ENCODE peak calls at places on chromosomes 16 and 17, in four cellular contexts. One of them, this sample, is unnamed.
A peak's percentile ranks its signal among the peaks of the same experiment; 100 is the strongest.

GRCh38 chr17:65433592-65433991 is 127.9 kb downstream of the AXIN2 start:
- DNase-seq in breast epithelium: peak; percentile 45
- DNase-seq in epithelial cell of esophagus: no peak
- DNase-seq in psoas muscle: no peak
- DNase-seq in this sample: no peak

GRCh38 chr16:49019826-49020401 is 261.7 kb downstream of the CBLN1 start:
- DNase-seq in breast epithelium: no peak
- DNase-seq in epithelial cell of esophagus: no peak
- DNase-seq in psoas muscle: no peak
- DNase-seq in this sample: no peak

GRCh38 chr17:16506188-16506587 is 14.2 kb upstream of the LRRC75A start:
- DNase-seq in breast epithelium: no peak
- DNase-seq in epithelial cell of esophagus: no peak
- DNase-seq in psoas muscle: no peak
- DNase-seq in this sample: no peak

GRCh38 chr17:142102-142661 is 4.8 kb downstream of the SCGB1C2 start:
- DNase-seq in breast epithelium: peak; percentile 16
- DNase-seq in epithelial cell of esophagus: no peak
- DNase-seq in psoas muscle: peak; percentile 35
- DNase-seq in this sample: peak; percentile 3

GRCh38 chr17:50149099-50149424 is 1.4 kb downstream of the PPP1R9B start:
- DNase-seq in breast epithelium: no peak
- DNase-seq in epithelial cell of esophagus: no peak
- DNase-seq in psoas muscle: no peak
- DNase-seq in this sample: no peak

GRCh38 chr17:79811036-79811887 is 14.4 kb upstream of the CBX8 start:
- DNase-seq in breast epithelium: no peak
- DNase-seq in epithelial cell of esophagus: peak; percentile 40
- DNase-seq in psoas muscle: no peak
- DNase-seq in this sample: peak; percentile 70

GRCh38 chr17:22507823-22508222 is 815.5 kb downstream of the KCNJ18 start:
- DNase-seq in breast epithelium: no peak
- DNase-seq in epithelial cell of esophagus: no peak
- DNase-seq in psoas muscle: no peak
- DNase-seq in this sample: no peak

GRCh38 chr17:59469786-59470485 is 95.5 kb upstream of the DHX40 start:
- DNase-seq in breast epithelium: no peak
- DNase-seq in epithelial cell of esophagus: no peak
- DNase-seq in psoas muscle: no peak
- DNase-seq in this sample: no peak

GRCh38 chr16:27253526-27253930 is 15.0 kb downstream of the NSMCE1 start:
- DNase-seq in breast epithelium: no peak
- DNase-seq in epithelial cell of esophagus: peak; percentile 81
- DNase-seq in psoas muscle: no peak
- DNase-seq in this sample: no peak

GRCh38 chr17:17243163-17243562 is 6.2 kb upstream of the FLCN start:
- DNase-seq in breast epithelium: no peak
- DNase-seq in epithelial cell of esophagus: no peak
- DNase-seq in psoas muscle: no peak
- DNase-seq in this sample: no peak

GRCh38 chr17:70677783-70678647 is 508.7 kb downstream of the KCNJ2 start:
- DNase-seq in breast epithelium: no peak
- DNase-seq in epithelial cell of esophagus: no peak
- DNase-seq in psoas muscle: no peak
- DNase-seq in this sample: no peak

GRCh38 chr17:81396722-81397313 is 1.6 kb downstream of the BAHCC1 start:
- DNase-seq in breast epithelium: no peak
- DNase-seq in epithelial cell of esophagus: peak; percentile 58
- DNase-seq in psoas muscle: peak; percentile 63
- DNase-seq in this sample: peak; percentile 66

GRCh38 chr17:75417054-75417453 is 11.6 kb upstream of the GRB2 start:
- DNase-seq in breast epithelium: no peak
- DNase-seq in epithelial cell of esophagus: no peak
- DNase-seq in psoas muscle: no peak
- DNase-seq in this sample: no peak

GRCh38 chr17:5467416-5467815 is 1.4 kb downstream of the DHX33 start:
- DNase-seq in breast epithelium: no peak
- DNase-seq in epithelial cell of esophagus: no peak
- DNase-seq in psoas muscle: no peak
- DNase-seq in this sample: no peak

GRCh38 chr16:89322381-89323119 is 105.0 kb downstream of the ZNF778 start:
- DNase-seq in breast epithelium: no peak
- DNase-seq in epithelial cell of esophagus: peak; percentile 41
- DNase-seq in psoas muscle: peak; percentile 86
- DNase-seq in this sample: peak; percentile 50

GRCh38 chr17:49585422-49586027 is 9.9 kb downstream of the NXPH3 start:
- DNase-seq in breast epithelium: no peak
- DNase-seq in epithelial cell of esophagus: no peak
- DNase-seq in psoas muscle: no peak
- DNase-seq in this sample: peak; percentile 49

GRCh38 chr16:17474037-17474436 is 3.3 kb upstream of the XYLT1 start:
- DNase-seq in breast epithelium: no peak
- DNase-seq in epithelial cell of esophagus: no peak
- DNase-seq in psoas muscle: peak; percentile 17
- DNase-seq in this sample: no peak

GRCh38 chr16:74521691-74522090 is 85.2 kb downstream of the GLG1 start:
- DNase-seq in breast epithelium: no peak
- DNase-seq in epithelial cell of esophagus: no peak
- DNase-seq in psoas muscle: no peak
- DNase-seq in this sample: no peak

GRCh38 chr16:57536306-57537193 is at the start of gene CCDC102A:
- DNase-seq in breast epithelium: peak; percentile 27
- DNase-seq in epithelial cell of esophagus: no peak
- DNase-seq in psoas muscle: no peak
- DNase-seq in this sample: no peak

GRCh38 chr17:72440961-72441360 is 320.1 kb downstream of the SOX9 start:
- DNase-seq in breast epithelium: no peak
- DNase-seq in epithelial cell of esophagus: no peak
- DNase-seq in psoas muscle: no peak
- DNase-seq in this sample: no peak

GRCh38 chr17:76961869-76962268 is 93.7 kb downstream of the MGAT5B start:
- DNase-seq in breast epithelium: peak; percentile 27
- DNase-seq in epithelial cell of esophagus: no peak
- DNase-seq in psoas muscle: no peak
- DNase-seq in this sample: no peak

GRCh38 chr17:38912221-38912813 is 13.1 kb upstream of the LASP1NB start:
- DNase-seq in breast epithelium: no peak
- DNase-seq in epithelial cell of esophagus: no peak
- DNase-seq in psoas muscle: peak; percentile 62
- DNase-seq in this sample: no peak

GRCh38 chr17:51351890-51352289 is 91.5 kb downstream of the UTP18 start:
- DNase-seq in breast epithelium: no peak
- DNase-seq in epithelial cell of esophagus: no peak
- DNase-seq in psoas muscle: no peak
- DNase-seq in this sample: no peak

GRCh38 chr16:57379579-57379978 is 7.3 kb downstream of the CX3CL1 start:
- DNase-seq in breast epithelium: no peak
- DNase-seq in epithelial cell of esophagus: peak; percentile 35
- DNase-seq in psoas muscle: no peak
- DNase-seq in this sample: no peak

GRCh38 chr17:1714488-1714979 is 4.4 kb upstream of the TLCD2 start:
- DNase-seq in breast epithelium: peak; percentile 96
- DNase-seq in epithelial cell of esophagus: peak; percentile 94
- DNase-seq in psoas muscle: peak; percentile 99
- DNase-seq in this sample: peak; percentile 90

GRCh38 chr17:4833941-4834501 is 881 bp downstream of the MINK1 start:
- DNase-seq in breast epithelium: no peak
- DNase-seq in epithelial cell of esophagus: peak; percentile 28
- DNase-seq in psoas muscle: no peak
- DNase-seq in this sample: peak; percentile 22

GRCh38 chr17:15171433-15172047 is 93.6 kb downstream of the PMP22 start:
- DNase-seq in breast epithelium: peak; percentile 22
- DNase-seq in epithelial cell of esophagus: peak; percentile 65
- DNase-seq in psoas muscle: peak; percentile 59
- DNase-seq in this sample: peak; percentile 85

DNA sequence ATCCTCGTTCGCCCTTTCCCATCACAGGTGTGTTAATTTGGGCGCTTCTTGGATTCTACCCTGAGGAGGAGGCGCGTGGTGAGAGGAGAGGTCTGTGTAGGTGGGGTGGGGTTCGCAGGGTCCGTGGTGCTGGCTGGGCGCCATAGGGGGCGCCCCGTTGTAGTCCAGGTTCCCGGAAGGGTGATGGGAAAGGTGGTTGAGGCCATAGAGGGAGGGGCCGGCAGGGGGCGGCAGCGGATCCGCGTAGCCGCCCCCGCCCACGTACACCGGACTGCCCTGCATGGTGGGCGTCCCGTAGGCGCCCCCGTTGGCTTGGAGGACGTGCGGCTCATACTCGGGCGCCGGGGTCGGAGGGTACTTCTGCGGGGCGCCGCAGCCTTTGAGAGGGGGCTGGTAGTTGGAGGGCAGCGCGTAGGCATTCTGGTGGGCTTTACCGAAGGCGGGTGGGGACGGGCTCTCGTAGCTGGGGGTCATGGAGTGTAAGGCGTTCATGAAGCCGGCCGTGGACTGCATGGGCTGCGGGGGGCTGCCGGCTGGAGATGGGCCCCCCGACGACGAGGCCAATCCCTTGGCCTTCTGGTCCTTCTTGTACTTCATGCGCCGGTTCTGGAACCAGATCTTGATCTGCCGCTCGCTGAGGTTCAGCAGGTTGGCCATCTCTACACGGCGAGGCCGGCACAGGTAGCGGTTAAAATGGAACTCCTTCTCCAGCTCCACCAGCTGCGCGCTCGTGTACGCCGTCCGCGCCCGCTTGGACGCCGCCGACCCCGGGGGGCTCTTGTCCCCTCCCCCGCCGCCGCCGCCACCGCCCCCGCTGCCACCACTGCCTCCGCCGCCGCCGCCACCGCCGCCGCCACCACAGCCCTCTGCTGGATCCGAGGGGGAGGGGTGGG is 5.7 kb upstream of the HOXB2 start:
- DNase-seq in breast epithelium: no peak
- DNase-seq in epithelial cell of esophagus: no peak
- DNase-seq in psoas muscle: no peak
- DNase-seq in this sample: no peak
- TF ChIP-seq CTCF in breast epithelium: no peak
- TF ChIP-seq CTCF in epithelial cell of esophagus: peak; percentile 8
- TF ChIP-seq CTCF in psoas muscle: no peak
- TF ChIP-seq CTCF in this sample: peak; percentile 56

GRCh38 chr16:73032548-73033270 is 15.2 kb downstream of the ZFHX3 start:
- DNase-seq in breast epithelium: no peak
- DNase-seq in epithelial cell of esophagus: no peak
- DNase-seq in psoas muscle: no peak
- DNase-seq in this sample: no peak

GRCh38 chr16:73028721-73029361 is 19.1 kb downstream of the ZFHX3 start:
- DNase-seq in breast epithelium: no peak
- DNase-seq in epithelial cell of esophagus: peak; percentile 71
- DNase-seq in psoas muscle: no peak
- DNase-seq in this sample: no peak

GRCh38 chr16:73028263-73028662 is 19.7 kb downstream of the ZFHX3 start:
- DNase-seq in breast epithelium: no peak
- DNase-seq in epithelial cell of esophagus: no peak
- DNase-seq in psoas muscle: no peak
- DNase-seq in this sample: no peak

GRCh38 chr16:73033271-73033998 is 14.5 kb downstream of the ZFHX3 start:
- DNase-seq in breast epithelium: no peak
- DNase-seq in epithelial cell of esophagus: no peak
- DNase-seq in psoas muscle: no peak
- DNase-seq in this sample: no peak

GRCh38 chr16:73031155-73031866 is 16.6 kb downstream of the ZFHX3 start:
- DNase-seq in breast epithelium: no peak
- DNase-seq in epithelial cell of esophagus: no peak
- DNase-seq in psoas muscle: no peak
- DNase-seq in this sample: no peak
- TF ChIP-seq CTCF in breast epithelium: no peak
- TF ChIP-seq CTCF in epithelial cell of esophagus: no peak
- TF ChIP-seq CTCF in psoas muscle: no peak
- TF ChIP-seq CTCF in this sample: peak; percentile 16

GRCh38 chr17:57871863-57872262 is 22.0 kb upstream of the MRPS23 start:
- DNase-seq in breast epithelium: no peak
- DNase-seq in epithelial cell of esophagus: no peak
- DNase-seq in psoas muscle: no peak
- DNase-seq in this sample: no peak

GRCh38 chr17:57868775-57869598 is 19.1 kb upstream of the MRPS23 start:
- DNase-seq in breast epithelium: no peak
- DNase-seq in epithelial cell of esophagus: no peak
- DNase-seq in psoas muscle: no peak
- DNase-seq in this sample: no peak

GRCh38 chr17:57869599-57870282 is 19.9 kb upstream of the MRPS23 start:
- DNase-seq in breast epithelium: no peak
- DNase-seq in epithelial cell of esophagus: peak; percentile 81
- DNase-seq in psoas muscle: no peak
- DNase-seq in this sample: no peak

GRCh38 chr17:57871155-57871554 is 21.3 kb upstream of the MRPS23 start:
- DNase-seq in breast epithelium: no peak
- DNase-seq in epithelial cell of esophagus: no peak
- DNase-seq in psoas muscle: no peak
- DNase-seq in this sample: no peak

DNA sequence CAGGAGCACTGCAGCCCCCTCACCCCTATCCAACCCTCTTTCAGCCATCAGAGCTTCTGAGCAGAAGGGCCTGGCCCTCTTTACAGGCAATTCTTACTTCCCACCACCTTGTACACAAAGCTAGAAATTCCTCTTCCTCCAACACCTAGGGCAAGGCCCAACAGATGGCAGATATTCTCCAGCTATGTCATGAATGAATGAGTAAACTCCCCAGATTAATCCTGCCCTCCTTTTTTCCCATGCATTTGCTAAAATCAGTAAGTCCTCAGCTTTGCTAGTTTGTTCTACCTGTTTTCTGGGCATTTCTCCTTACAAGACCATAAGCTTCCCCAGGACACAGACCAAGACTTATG is 20.4 kb upstream of the MRPS23 start:
- DNase-seq in breast epithelium: no peak
- DNase-seq in epithelial cell of esophagus: peak; percentile 55
- DNase-seq in psoas muscle: no peak
- DNase-seq in this sample: no peak
- TF ChIP-seq CTCF in breast epithelium: no peak
- TF ChIP-seq CTCF in epithelial cell of esophagus: no peak
- TF ChIP-seq CTCF in psoas muscle: no peak
- TF ChIP-seq CTCF in this sample: no peak

DNA sequence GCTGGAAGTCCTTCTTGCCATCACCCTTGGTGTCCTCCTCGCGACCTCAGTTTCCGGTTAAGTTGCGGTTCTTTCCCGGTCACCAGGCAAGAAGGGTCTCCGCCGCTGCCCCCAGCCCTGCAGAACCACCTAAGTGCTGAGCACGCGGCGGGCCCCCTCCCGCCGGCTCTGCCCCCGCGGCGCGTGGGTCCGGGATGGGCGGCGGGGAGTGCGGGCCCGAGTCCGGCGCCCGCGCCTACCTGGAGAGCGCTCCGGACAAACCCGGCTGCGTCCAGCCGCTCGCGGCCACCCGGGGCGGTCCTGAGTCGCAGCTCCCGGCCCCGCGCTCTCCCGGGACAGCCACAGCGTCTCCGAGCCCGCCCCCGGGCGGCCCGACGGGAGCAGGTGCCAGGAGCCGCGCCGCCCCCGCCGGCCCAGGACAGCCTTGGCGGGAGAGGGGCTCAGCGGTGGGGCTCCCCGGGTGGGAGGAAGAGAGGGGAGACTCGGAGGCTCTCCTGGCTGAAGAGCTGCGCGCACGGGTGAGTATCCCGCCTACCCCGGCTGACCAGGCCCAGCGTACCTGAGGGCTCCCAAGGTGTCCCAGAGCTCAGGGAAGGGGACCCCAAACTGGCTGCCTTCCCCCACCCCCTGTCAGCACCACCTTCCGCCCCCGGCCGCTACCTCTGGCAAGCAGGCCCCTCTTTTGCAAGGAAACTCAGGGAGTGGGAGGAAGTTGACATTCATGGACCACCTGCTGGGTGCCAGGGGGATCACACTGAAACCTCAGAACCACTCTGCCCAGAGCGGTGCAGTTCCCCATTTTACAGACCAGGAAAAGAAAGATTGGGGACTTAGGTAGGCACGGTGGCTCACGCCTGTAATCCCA is 22.2 kb upstream of the C17orf113 start:
- DNase-seq in breast epithelium: no peak
- DNase-seq in epithelial cell of esophagus: no peak
- DNase-seq in psoas muscle: peak; percentile 44
- DNase-seq in this sample: peak; percentile 46
- TF ChIP-seq CTCF in breast epithelium: no peak
- TF ChIP-seq CTCF in epithelial cell of esophagus: no peak
- TF ChIP-seq CTCF in psoas muscle: peak; percentile 27
- TF ChIP-seq CTCF in this sample: peak; percentile 13

This sample was measured in endothelial cell.